ENCODE peak calls at places on chromosome 5, in seven cellular contexts. Y, Q, V, I, E, R and Z are unnamed samples. For H3K36me3, the result is how much of the 10 kb centered on the place peaks cover.

GRCh38 chr5:923473-923873 is 30.8 kb downstream of the TRIP13 start:
- DNase-seq in E (peak), R (peak), V (peak), Y (peak), Q (peak), I (peak), Z (peak)

GRCh38 chr5:54415896-54416640 is 39.4 kb upstream of the HSPB3 start:
- DNase-seq in V (no peak), Y (no peak), Q (no peak), I (no peak), E (no peak), R (no peak), Z (no peak)

GRCh38 chr5:137622850-137623249 is 113.0 kb downstream of the KLHL3 start:
- DNase-seq in Y (no peak), Q (peak), I (peak), V (peak), E (no peak), R (no peak), Z (no peak)

GRCh38 chr5:16013334-16014065 is 166.1 kb downstream of the MARCHF11 start:
- DNase-seq in I (no peak), Q (no peak), E (no peak), Y (no peak), V (no peak), R (no peak), Z (no peak)

GRCh38 chr5:72749362-72749997 is 67.0 kb upstream of the TNPO1 start:
- DNase-seq in Y (no peak), I (no peak), E (no peak), R (no peak), V (no peak), Q (no peak), Z (no peak)

GRCh38 chr5:127072861-127073846 is at the start of gene C5orf63:
- DNase-seq in E (peak), V (peak), Q (peak), I (peak), R (peak), Y (peak), Z (peak)

GRCh38 chr5:90640484-90641059 is 82.0 kb downstream of the ADGRV1 start:
- DNase-seq in V (no peak), I (no peak), E (no peak), Y (no peak), Q (no peak), R (no peak), Z (peak)

GRCh38 chr5:44546283-44546682 is 157.1 kb upstream of the FGF10 start:
- DNase-seq in E (no peak), Y (no peak), I (no peak), V (no peak), Q (no peak), R (no peak), Z (no peak)

DNA sequence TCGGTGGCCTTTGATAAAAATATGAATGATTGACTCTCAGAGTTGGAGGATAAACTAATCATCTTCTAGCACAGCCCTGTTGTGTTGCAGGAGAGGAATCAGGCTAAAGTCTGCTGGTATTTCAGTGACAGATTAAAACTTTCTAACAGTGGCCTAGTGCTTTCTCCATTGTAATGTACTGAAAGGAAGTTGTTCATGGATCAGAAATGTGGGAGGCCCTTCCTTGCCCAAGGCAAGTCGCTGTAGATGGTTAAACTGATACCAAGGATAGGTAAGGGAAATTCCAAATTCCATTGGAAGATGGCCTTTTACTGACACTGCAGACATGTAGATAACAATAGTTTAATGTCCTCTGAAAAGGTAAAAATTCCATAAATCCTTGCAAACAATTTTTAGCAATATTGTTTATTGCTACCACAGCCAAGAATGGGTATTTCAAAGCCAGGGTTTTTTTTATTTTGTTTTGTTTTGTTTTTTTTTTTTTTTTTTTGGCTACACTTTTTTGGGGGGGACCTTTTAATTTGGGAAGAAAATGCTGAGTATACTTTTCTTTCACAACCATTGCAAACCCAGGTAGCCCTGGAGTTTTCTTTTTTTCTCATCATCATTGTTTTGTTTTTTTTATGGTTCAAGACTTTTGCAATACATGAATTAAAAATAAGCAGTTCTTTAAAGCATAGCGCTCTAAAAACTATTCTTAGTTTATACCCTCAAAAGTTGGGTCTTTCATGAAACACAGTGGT is 35.5 kb downstream of the WDR36 start:
- DNase-seq in Y (no peak), E (no peak), I (no peak), V (no peak), Q (no peak), R (no peak), Z (no peak)
- H3K27ac ChIP-seq in Y (no peak), E (no peak), I (no peak), V (no peak), Q (no peak), R (no peak), Z (no peak)

DNA sequence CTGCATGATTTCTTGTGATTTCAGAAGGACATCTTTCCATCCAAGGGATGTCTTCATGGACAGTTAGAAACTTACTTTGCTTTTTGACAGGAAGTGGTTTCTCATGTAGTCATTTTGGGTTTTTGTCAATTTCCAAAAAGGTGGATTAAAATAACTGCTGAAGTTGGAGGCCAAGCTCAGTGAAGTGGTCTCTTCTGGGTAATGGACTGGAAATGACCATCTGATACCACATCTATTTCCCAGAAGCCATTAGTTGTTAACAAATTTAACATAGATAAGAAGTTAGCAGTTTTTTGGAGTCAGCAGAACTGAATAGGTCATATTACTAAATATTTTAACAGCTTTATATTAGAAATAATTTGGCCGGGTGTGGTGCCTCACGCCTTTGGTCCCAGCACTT is 86.2 kb upstream of the MYO10 start:
- DNase-seq in R (no peak), E (no peak), I (no peak), V (no peak), Y (no peak), Q (no peak), Z (no peak)
- H3K4me3 ChIP-seq in R (no peak), E (no peak), I (no peak), V (no peak), Y (no peak), Q (no peak), Z (no peak)

DNA sequence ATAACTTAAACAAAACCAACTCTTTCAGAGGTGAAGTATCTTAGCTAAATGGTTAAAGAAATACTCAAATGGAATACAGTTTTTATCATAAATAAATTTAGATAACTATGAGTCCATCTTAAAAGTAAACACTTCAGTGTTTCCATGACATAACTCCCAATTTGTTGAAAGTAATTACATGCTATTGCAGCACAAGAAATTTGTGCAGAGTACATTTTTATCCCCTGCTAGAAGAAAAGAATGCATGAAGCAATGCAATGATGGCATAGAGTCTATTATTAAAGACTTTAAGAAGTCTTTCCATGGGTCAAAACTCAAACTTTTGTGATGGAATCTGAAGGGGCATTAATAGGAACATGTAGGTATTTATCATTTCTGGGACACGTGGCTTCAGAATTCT is 106.5 kb upstream of the DPYSL3 start:
- DNase-seq in E (no peak), I (no peak), Q (no peak), Y (no peak), V (no peak), R (no peak), Z (no peak)
- H3K36me3 ChIP-seq in E (under half), I (under half), Q (under half), Y (under half), V (under half), R (under half), Z (half or more)

GRCh38 chr5:168290902-168291280 is 554 bp upstream of the WWC1 start:
- DNase-seq in V (no peak), I (no peak), E (no peak), Q (no peak), R (no peak), Y (no peak), Z (no peak)

GRCh38 chr5:168291961-168292782 is 727 bp downstream of the WWC1 start:
- DNase-seq in Y (peak), V (no peak), I (no peak), E (no peak), R (no peak), Q (no peak), Z (no peak)

GRCh38 chr5:168288349-168289245 is 2.8 kb upstream of the WWC1 start:
- DNase-seq in I (no peak), Y (peak), Q (no peak), E (no peak), R (no peak), V (no peak), Z (no peak)

GRCh38 chr5:168292783-168293696 is 1.6 kb downstream of the WWC1 start:
- DNase-seq in Y (no peak), Q (no peak), V (no peak), E (no peak), R (no peak), I (no peak), Z (no peak)

GRCh38 chr5:168291281-168291960 is at the start of gene WWC1:
- DNase-seq in E (no peak), R (peak), I (no peak), Y (peak), V (no peak), Q (no peak), Z (no peak)
- H3K27ac ChIP-seq in E (no peak), R (no peak), I (no peak), Y (peak), V (no peak), Q (no peak), Z (no peak)

GRCh38 chr5:172777381-172778222 is 6.6 kb upstream of the DUSP1 start:
- DNase-seq in I (peak), V (peak), Y (peak), E (peak), Q (peak), R (peak), Z (peak)
- H3K4me3 ChIP-seq in I (no peak), V (no peak), Y (no peak), E (peak), Q (no peak), R (peak), Z (no peak)

GRCh38 chr5:134846641-134846960 is 833 bp downstream of the C5orf24 start:
- DNase-seq in I (no peak), R (peak), Q (no peak), Y (no peak), V (no peak), E (peak), Z (peak)
- H3K36me3 ChIP-seq in I (under half), R (under half), Q (under half), Y (under half), V (under half), E (under half), Z (under half)

GRCh38 chr5:129243058-129243457 is 148.5 kb downstream of the ISOC1 start:
- DNase-seq in Q (no peak), I (no peak), V (no peak), R (no peak), Y (no peak), E (no peak), Z (peak)

GRCh38 chr5:129246088-129246487 is 151.5 kb downstream of the ISOC1 start:
- DNase-seq in V (no peak), Y (no peak), E (no peak), Q (no peak), R (no peak), I (no peak), Z (no peak)

GRCh38 chr5:129245489-129245888 is 150.9 kb downstream of the ISOC1 start:
- DNase-seq in E (no peak), Q (no peak), Y (no peak), I (no peak), R (no peak), V (no peak), Z (peak)

GRCh38 chr5:129241755-129242154 is 147.2 kb downstream of the ISOC1 start:
- DNase-seq in R (no peak), Y (no peak), I (no peak), Q (no peak), V (no peak), E (no peak), Z (no peak)

GRCh38 chr5:129244478-129244877 is 149.9 kb downstream of the ISOC1 start:
- DNase-seq in I (no peak), R (no peak), V (no peak), Y (no peak), Q (no peak), E (no peak), Z (no peak)
- H3K27ac ChIP-seq in I (no peak), R (no peak), V (no peak), Y (no peak), Q (no peak), E (no peak), Z (no peak)

GRCh38 chr5:13992795-13993194 is 48.3 kb upstream of the DNAH5 start:
- DNase-seq in I (no peak), V (no peak), Y (no peak), Q (no peak), R (no peak), E (no peak), Z (no peak)

GRCh38 chr5:13991365-13991764 is 46.9 kb upstream of the DNAH5 start:
- DNase-seq in Y (no peak), Q (no peak), E (no peak), I (no peak), R (no peak), V (no peak), Z (no peak)

GRCh38 chr5:13990896-13991295 is 46.4 kb upstream of the DNAH5 start:
- DNase-seq in I (no peak), Y (no peak), R (no peak), Q (no peak), V (no peak), E (no peak), Z (no peak)

GRCh38 chr5:13994606-13995336 is 50.3 kb upstream of the DNAH5 start:
- DNase-seq in Q (no peak), R (no peak), Y (no peak), V (no peak), E (no peak), I (no peak), Z (peak)

GRCh38 chr5:13993926-13994325 is 49.4 kb upstream of the DNAH5 start:
- DNase-seq in V (no peak), Q (no peak), R (no peak), E (no peak), I (no peak), Y (no peak), Z (no peak)
- H3K4me3 ChIP-seq in V (no peak), Q (no peak), R (no peak), E (no peak), I (no peak), Y (no peak), Z (no peak)

DNA sequence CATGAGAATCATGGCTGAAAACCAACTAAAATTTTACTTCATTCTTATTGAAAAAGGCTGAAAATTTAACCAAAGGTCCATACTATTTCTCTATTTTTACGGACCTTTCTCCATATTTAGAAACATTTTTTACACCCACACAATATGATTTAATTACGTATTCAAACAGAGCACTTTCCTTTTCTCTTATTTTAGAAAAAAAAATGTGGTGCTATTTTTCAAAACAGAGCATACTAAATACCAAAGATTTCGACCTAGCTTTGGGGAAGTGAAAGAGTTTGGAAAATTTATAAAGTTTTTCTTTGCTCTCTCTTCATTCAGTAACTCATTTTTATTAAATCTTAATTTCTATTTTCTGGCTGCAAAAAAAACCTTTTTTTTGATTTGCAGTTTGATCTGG is 38.1 kb downstream of the RNF145 start:
- DNase-seq in Q (no peak), E (no peak), I (no peak), R (no peak), V (no peak), Y (no peak), Z (no peak)
- H3K36me3 ChIP-seq in Q (under half), E (half or more), I (under half), R (under half), V (half or more), Y (under half), Z (under half)